ENCODE peak calls at places on chromosomes 3 and 15, in four cellular contexts. One of them, this sample, is unnamed.

GRCh38 chr15:53527996-53528395 is 231.5 kb downstream of the WDR72 start:
- DNase-seq in activated naive CD4-positive, alpha-beta T cell treated with Interleukin-2 at 50 U/mL for 16 hours: no peak
- DNase-seq in NCI-H2081 treated with DMSO at 0.1 percent for 48 hours: no peak
- DNase-seq in thoracic aorta: no peak
- DNase-seq in this sample: no peak

GRCh38 chr3:174016186-174016585 is 618.6 kb downstream of the NLGN1 start:
- DNase-seq in activated naive CD4-positive, alpha-beta T cell treated with Interleukin-2 at 50 U/mL for 16 hours: no peak
- DNase-seq in NCI-H2081 treated with DMSO at 0.1 percent for 48 hours: no peak
- DNase-seq in thoracic aorta: no peak
- DNase-seq in this sample: no peak

GRCh38 chr3:182397164-182397563 is 396.1 kb upstream of the ATP11B start:
- DNase-seq in activated naive CD4-positive, alpha-beta T cell treated with Interleukin-2 at 50 U/mL for 16 hours: no peak
- DNase-seq in NCI-H2081 treated with DMSO at 0.1 percent for 48 hours: no peak
- DNase-seq in thoracic aorta: no peak
- DNase-seq in this sample: no peak

GRCh38 chr3:125679258-125679657 is 84.0 kb upstream of the OSBPL11 start:
- DNase-seq in activated naive CD4-positive, alpha-beta T cell treated with Interleukin-2 at 50 U/mL for 16 hours: no peak
- DNase-seq in NCI-H2081 treated with DMSO at 0.1 percent for 48 hours: no peak
- DNase-seq in thoracic aorta: no peak
- DNase-seq in this sample: peak; percentile 9

GRCh38 chr3:45529697-45530096 is 64.9 kb upstream of the LIMD1 start:
- DNase-seq in activated naive CD4-positive, alpha-beta T cell treated with Interleukin-2 at 50 U/mL for 16 hours: no peak
- DNase-seq in NCI-H2081 treated with DMSO at 0.1 percent for 48 hours: no peak
- DNase-seq in thoracic aorta: no peak
- DNase-seq in this sample: no peak

GRCh38 chr3:129936757-129937156 is 37.8 kb upstream of the TRH start:
- DNase-seq in activated naive CD4-positive, alpha-beta T cell treated with Interleukin-2 at 50 U/mL for 16 hours: peak; percentile 27
- DNase-seq in NCI-H2081 treated with DMSO at 0.1 percent for 48 hours: no peak
- DNase-seq in thoracic aorta: no peak
- DNase-seq in this sample: peak; percentile 52

GRCh38 chr3:184428561-184429175 is 48.8 kb downstream of the CHRD start:
- DNase-seq in activated naive CD4-positive, alpha-beta T cell treated with Interleukin-2 at 50 U/mL for 16 hours: no peak
- DNase-seq in NCI-H2081 treated with DMSO at 0.1 percent for 48 hours: no peak
- DNase-seq in thoracic aorta: no peak
- DNase-seq in this sample: no peak

GRCh38 chr15:75578206-75578947 is 738 bp downstream of the PTPN9 start:
- DNase-seq in activated naive CD4-positive, alpha-beta T cell treated with Interleukin-2 at 50 U/mL for 16 hours: peak; percentile 27
- DNase-seq in NCI-H2081 treated with DMSO at 0.1 percent for 48 hours: no peak
- DNase-seq in thoracic aorta: no peak
- DNase-seq in this sample: no peak